ENCODE peak calls at places on chromosomes 12 and 14, in ten cellular contexts. P is mucosa of descending colon; Z is fibroblast of the aortic adventitia; C is stomach; U is CD8-positive, alpha-beta T cell; J is breast epithelium; M is transverse colon; D is Peyer's patch; X is GM06990; B is PC-3. V is an unnamed sample.

GRCh38 chr12:62679569-62679968 is 212.9 kb downstream of the MON2 start:
- DNase-seq in U (no peak), J (no peak), C (no peak), X (no peak), M (no peak), B (no peak), P (no peak), D (no peak), Z (no peak), V (no peak)

GRCh38 chr14:101594511-101595148 is 33.3 kb downstream of the DIO3 start:
- DNase-seq in Z (no peak), J (no peak), X (no peak), B (no peak), M (no peak), U (no peak), D (no peak), P (no peak), C (no peak), V (no peak)

GRCh38 chr14:102076793-102077759 is 9.8 kb downstream of the HSP90AA1 start:
- DNase-seq in J (no peak), P (no peak), D (no peak), C (no peak), X (no peak), Z (no peak), U (no peak), M (no peak), B (peak; percentile 31), V (no peak)

GRCh38 chr14:103536693-103537092 is 7.7 kb downstream of the TRMT61A start:
- DNase-seq in M (no peak), D (no peak), J (no peak), X (peak; percentile 8), P (peak; percentile 44), Z (no peak), U (no peak), C (no peak), B (no peak), V (no peak)

GRCh38 chr14:39107624-39108023 is 4.6 kb upstream of the SEC23A start:
- DNase-seq in J (no peak), U (no peak), M (no peak), C (no peak), B (peak; percentile 67), D (no peak), P (no peak), Z (peak; percentile 69), X (no peak), V (no peak)

GRCh38 chr14:98580131-98580678 is 691.8 kb downstream of the BCL11B start:
- DNase-seq in P (no peak), X (no peak), D (no peak), J (no peak), C (no peak), U (no peak), M (no peak), Z (no peak), B (peak; percentile 16), V (no peak)

GRCh38 chr12:117188961-117189724 is 1.1 kb downstream of the FBXO21 start:
- DNase-seq in M (no peak), X (no peak), P (no peak), C (no peak), U (no peak), D (no peak), Z (peak; percentile 69), J (no peak), B (peak; percentile 29), V (peak; percentile 20)

GRCh38 chr14:62943202-62943601 is 102.1 kb downstream of the KCNH5 start:
- DNase-seq in M (no peak), B (no peak), P (no peak), D (no peak), U (no peak), Z (peak; percentile 25), J (no peak), X (no peak), C (no peak), V (no peak)

GRCh38 chr12:70711831-70712230 is 74.6 kb upstream of the PTPRB start:
- DNase-seq in D (no peak), J (no peak), U (no peak), B (no peak), X (no peak), Z (no peak), C (no peak), M (no peak), P (no peak), V (no peak)

GRCh38 chr14:93430889-93431670 is at the start of gene UNC79:
- DNase-seq in M (no peak), J (no peak), X (no peak), U (no peak), B (no peak), P (no peak), D (no peak), C (no peak), Z (peak; percentile 1), V (no peak)

GRCh38 chr12:112750971-112751370 is 40.6 kb upstream of the RPH3A start:
- DNase-seq in M (no peak), X (no peak), B (peak; percentile 79), J (no peak), Z (no peak), D (no peak), U (no peak), P (no peak), C (no peak), V (no peak)

GRCh38 chr14:31057035-31057434 is 30.9 kb upstream of the STRN3 start:
- DNase-seq in D (no peak), P (no peak), M (no peak), C (no peak), U (no peak), Z (no peak), X (no peak), J (no peak), B (peak; percentile 34), V (no peak)

GRCh38 chr12:123938679-123939480 is 33.8 kb downstream of the CCDC92 start:
- DNase-seq in M (no peak), J (no peak), X (no peak), B (no peak), U (no peak), D (no peak), Z (no peak), C (no peak), P (no peak), V (no peak)

GRCh38 chr12:125406131-125406530 is 340.9 kb downstream of the AACS start:
- DNase-seq in M (no peak), Z (no peak), C (no peak), B (no peak), X (peak; percentile 34), J (no peak), U (no peak), D (no peak), P (no peak), V (no peak)

GRCh38 chr12:125403843-125404242 is 338.6 kb downstream of the AACS start:
- DNase-seq in B (no peak), C (no peak), Z (no peak), U (no peak), M (no peak), D (no peak), X (no peak), J (no peak), P (no peak), V (no peak)

GRCh38 chr12:125408718-125409117 is 343.5 kb downstream of the AACS start:
- DNase-seq in D (no peak), P (no peak), Z (no peak), X (no peak), C (no peak), J (no peak), M (no peak), U (no peak), B (no peak), V (no peak)

GRCh38 chr12:125399489-125399888 is 334.3 kb downstream of the AACS start:
- DNase-seq in P (no peak), J (no peak), C (no peak), Z (no peak), B (no peak), U (no peak), D (no peak), M (no peak), X (peak; percentile 14), V (no peak)

DNA sequence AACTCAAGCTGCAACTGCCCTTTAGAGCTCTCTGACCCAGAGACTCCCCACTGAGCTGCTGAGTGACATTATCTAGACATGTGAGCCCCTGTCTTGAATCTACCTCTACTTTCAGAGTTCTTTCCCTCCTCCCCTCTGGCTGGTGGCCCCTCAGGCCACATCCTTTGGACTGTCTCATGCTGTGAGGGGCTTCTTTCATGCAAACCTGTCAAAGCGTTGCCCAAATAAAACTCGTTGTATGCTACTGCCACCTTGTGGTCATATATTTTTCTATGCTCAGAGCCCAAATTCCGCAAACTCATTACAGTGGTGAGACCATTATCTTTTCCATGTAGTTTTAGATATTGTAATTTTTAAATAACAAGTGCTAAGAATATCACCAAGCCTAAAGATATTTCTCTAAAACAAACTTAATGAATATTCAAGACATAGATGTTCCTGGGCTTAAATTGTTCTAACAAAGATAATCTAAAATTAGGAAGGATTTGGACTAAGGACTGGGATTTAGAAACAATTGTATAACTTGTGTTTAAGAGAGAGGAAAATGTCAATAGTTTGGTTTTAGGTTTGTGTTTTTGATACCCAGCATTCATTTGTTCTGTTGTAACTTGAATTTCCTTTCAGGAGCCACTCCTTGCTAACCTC is 338.0 kb downstream of the AACS start:
- DNase-seq in D (peak; percentile 49), B (peak; percentile 77), U (no peak), M (no peak), X (no peak), J (no peak), P (no peak), C (no peak), Z (peak; percentile 51), V (no peak)
- TF ChIP-seq CTCF in D (no peak), B (peak; percentile 93), U (peak; percentile 22), M (peak; percentile 61), X (peak; percentile 54), J (no peak), P (no peak), C (peak; percentile 42), Z (peak; percentile 48), V (peak; percentile 45)

DNA sequence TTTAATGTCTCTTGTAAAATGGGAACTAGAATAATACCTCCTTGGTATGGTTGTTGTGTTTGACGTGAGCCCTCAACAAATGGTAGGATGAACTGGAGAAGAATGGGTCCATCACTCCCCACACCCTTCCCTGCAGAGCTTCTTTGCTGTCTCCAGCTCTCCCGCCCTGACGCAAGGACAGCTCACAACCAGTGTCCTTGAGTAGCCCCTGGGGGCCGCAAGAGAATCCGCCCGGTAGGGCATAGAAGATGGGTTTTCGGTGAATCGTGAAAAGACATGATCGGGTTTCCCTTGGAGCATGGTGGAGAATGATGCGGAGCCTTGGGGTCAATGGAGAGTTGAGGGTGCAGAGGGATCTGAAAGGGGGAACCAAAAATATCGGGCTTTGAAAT is 6.1 kb upstream of the PAX9 start:
- DNase-seq in X (no peak), Z (no peak), J (no peak), P (no peak), D (no peak), M (no peak), B (no peak), U (no peak), C (no peak), V (no peak)
- H3K4me3 ChIP-seq in X (no peak overlapping the region), Z (no peak overlapping the region), J (no peak overlapping the region), P (no peak overlapping the region), D (no peak overlapping the region), M (no peak overlapping the region), B (peak overlapping the region; percentile 60), U (no peak overlapping the region), C (no peak overlapping the region), V (no peak overlapping the region)

GRCh38 chr12:53981652-53982565 is 3.0 kb upstream of the HOXC10 start:
- DNase-seq in U (no peak), Z (no peak), P (no peak), D (no peak), B (no peak), X (no peak), M (no peak), C (no peak), J (no peak), V (no peak)
- TF ChIP-seq CTCF in U (no peak), Z (no peak), P (no peak), D (no peak), B (no peak), X (peak; percentile 21), M (no peak), C (no peak), J (no peak), V (no peak)

GRCh38 chr12:92138144-92138543 is 7.5 kb downstream of the BTG1 start:
- DNase-seq in C (no peak), U (no peak), M (no peak), B (peak; percentile 39), Z (peak; percentile 17), P (no peak), X (no peak), J (no peak), D (no peak), V (no peak)
- H3K4me3 ChIP-seq in C (peak overlapping the region; percentile 81), U (peak overlapping the region; percentile 66), M (no peak overlapping the region), B (peak overlapping the region; percentile 87), Z (no peak overlapping the region), P (no peak overlapping the region), X (peak overlapping the region; percentile 83), J (peak overlapping the region; percentile 66), D (peak overlapping the region; percentile 87), V (peak overlapping the region; percentile 98)

V was measured in AG04450.